ENCODE peak calls at places on chromosome 3, in nine cellular contexts. One of them, this sample, is unnamed.

GRCh38 chr3:142117052-142117451 is 32.3 kb downstream of the TFDP2 start:
- DNase-seq in right atrium auricular region: no peak
- DNase-seq in tibial nerve: no peak
- DNase-seq in breast epithelium: no peak
- DNase-seq in HepG2: peak
- DNase-seq in tibial artery: no peak
- DNase-seq in stomach: no peak
- DNase-seq in endodermal cell: no peak
- DNase-seq in hepatocyte: no peak
- DNase-seq in this sample: no peak

GRCh38 chr3:167318306-167318705 is 61.8 kb downstream of the ZBBX start:
- DNase-seq in tibial artery: no peak
- DNase-seq in stomach: no peak
- DNase-seq in endodermal cell: no peak
- DNase-seq in hepatocyte: no peak
- DNase-seq in breast epithelium: no peak
- DNase-seq in tibial nerve: no peak
- DNase-seq in right atrium auricular region: no peak
- DNase-seq in HepG2: no peak
- DNase-seq in this sample: no peak

GRCh38 chr3:6250167-6250566 is 610.7 kb upstream of the GRM7 start:
- DNase-seq in tibial nerve: no peak
- DNase-seq in stomach: no peak
- DNase-seq in right atrium auricular region: no peak
- DNase-seq in endodermal cell: no peak
- DNase-seq in tibial artery: no peak
- DNase-seq in HepG2: no peak
- DNase-seq in breast epithelium: no peak
- DNase-seq in hepatocyte: no peak
- DNase-seq in this sample: no peak

GRCh38 chr3:45244356-45244755 is 18.3 kb upstream of the TMEM158 start:
- DNase-seq in breast epithelium: no peak
- DNase-seq in HepG2: no peak
- DNase-seq in endodermal cell: no peak
- DNase-seq in tibial nerve: no peak
- DNase-seq in right atrium auricular region: no peak
- DNase-seq in tibial artery: no peak
- DNase-seq in hepatocyte: no peak
- DNase-seq in stomach: no peak
- DNase-seq in this sample: no peak

GRCh38 chr3:109191431-109191830 is 54.9 kb downstream of the C3orf85 start:
- DNase-seq in endodermal cell: no peak
- DNase-seq in right atrium auricular region: no peak
- DNase-seq in stomach: no peak
- DNase-seq in breast epithelium: no peak
- DNase-seq in HepG2: no peak
- DNase-seq in tibial nerve: no peak
- DNase-seq in tibial artery: no peak
- DNase-seq in hepatocyte: no peak
- DNase-seq in this sample: no peak

GRCh38 chr3:64190517-64191515 is 34.5 kb downstream of the PRICKLE2 start:
- DNase-seq in breast epithelium: no peak
- DNase-seq in tibial artery: no peak
- DNase-seq in stomach: no peak
- DNase-seq in tibial nerve: no peak
- DNase-seq in HepG2: no peak
- DNase-seq in hepatocyte: peak
- DNase-seq in endodermal cell: no peak
- DNase-seq in right atrium auricular region: no peak
- DNase-seq in this sample: no peak

GRCh38 chr3:19815805-19816204 is 118.2 kb downstream of the EFHB start:
- DNase-seq in right atrium auricular region: no peak
- DNase-seq in hepatocyte: no peak
- DNase-seq in tibial artery: no peak
- DNase-seq in stomach: no peak
- DNase-seq in tibial nerve: no peak
- DNase-seq in endodermal cell: no peak
- DNase-seq in breast epithelium: no peak
- DNase-seq in HepG2: no peak
- DNase-seq in this sample: no peak

GRCh38 chr3:65971281-65972252 is 67.2 kb downstream of the MAGI1 start:
- DNase-seq in breast epithelium: no peak
- DNase-seq in hepatocyte: peak
- DNase-seq in right atrium auricular region: no peak
- DNase-seq in tibial artery: no peak
- DNase-seq in HepG2: no peak
- DNase-seq in endodermal cell: peak
- DNase-seq in stomach: no peak
- DNase-seq in tibial nerve: no peak
- DNase-seq in this sample: no peak

GRCh38 chr3:72728958-72729467 is 119.2 kb downstream of the SHQ1 start:
- DNase-seq in stomach: no peak
- DNase-seq in right atrium auricular region: no peak
- DNase-seq in tibial nerve: no peak
- DNase-seq in HepG2: peak
- DNase-seq in endodermal cell: peak
- DNase-seq in tibial artery: no peak
- DNase-seq in breast epithelium: no peak
- DNase-seq in hepatocyte: no peak
- DNase-seq in this sample: no peak

GRCh38 chr3:116930786-116931185 is 221.2 kb downstream of the TUSC7 start:
- DNase-seq in stomach: no peak
- DNase-seq in HepG2: no peak
- DNase-seq in breast epithelium: no peak
- DNase-seq in hepatocyte: peak
- DNase-seq in endodermal cell: no peak
- DNase-seq in tibial artery: no peak
- DNase-seq in tibial nerve: no peak
- DNase-seq in right atrium auricular region: no peak
- DNase-seq in this sample: no peak

GRCh38 chr3:66312039-66312438 is 91.2 kb downstream of the SLC25A26 start:
- DNase-seq in right atrium auricular region: no peak
- DNase-seq in stomach: no peak
- DNase-seq in hepatocyte: no peak
- DNase-seq in tibial nerve: no peak
- DNase-seq in HepG2: no peak
- DNase-seq in breast epithelium: no peak
- DNase-seq in tibial artery: no peak
- DNase-seq in endodermal cell: no peak
- DNase-seq in this sample: no peak

GRCh38 chr3:61563614-61564404 is 2.4 kb downstream of the PTPRG start:
- DNase-seq in stomach: no peak
- DNase-seq in hepatocyte: peak
- DNase-seq in endodermal cell: peak
- DNase-seq in right atrium auricular region: no peak
- DNase-seq in tibial artery: no peak
- DNase-seq in breast epithelium: no peak
- DNase-seq in tibial nerve: peak
- DNase-seq in HepG2: no peak
- DNase-seq in this sample: no peak

GRCh38 chr3:163877805-163878204 is 1200.5 kb downstream of the SI start:
- DNase-seq in tibial artery: no peak
- DNase-seq in tibial nerve: no peak
- DNase-seq in breast epithelium: no peak
- DNase-seq in right atrium auricular region: no peak
- DNase-seq in HepG2: no peak
- DNase-seq in endodermal cell: no peak
- DNase-seq in stomach: no peak
- DNase-seq in hepatocyte: no peak
- DNase-seq in this sample: no peak

GRCh38 chr3:163878396-163878795 is 1199.9 kb downstream of the SI start:
- DNase-seq in breast epithelium: no peak
- DNase-seq in tibial artery: no peak
- DNase-seq in HepG2: no peak
- DNase-seq in right atrium auricular region: no peak
- DNase-seq in tibial nerve: no peak
- DNase-seq in hepatocyte: no peak
- DNase-seq in endodermal cell: peak
- DNase-seq in stomach: no peak
- DNase-seq in this sample: no peak

DNA sequence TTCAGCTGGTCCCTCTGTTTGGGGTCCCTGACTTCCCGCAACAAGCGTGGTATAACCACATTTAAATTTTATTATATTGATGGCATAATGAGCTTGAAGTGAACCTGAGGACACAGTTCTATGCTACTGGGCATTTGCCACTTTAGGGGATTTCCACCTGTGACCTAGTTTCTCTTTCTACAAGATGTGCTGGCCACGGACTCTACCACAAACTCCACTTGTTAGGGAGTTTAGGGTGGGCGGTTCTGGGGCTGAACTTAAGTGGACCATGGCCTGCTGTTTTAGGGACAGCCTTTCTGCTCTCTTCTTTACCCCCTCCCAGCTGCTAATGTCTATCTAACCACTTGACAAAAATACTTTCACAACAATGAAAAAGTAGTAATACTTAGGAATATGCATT is 1199.1 kb downstream of the SI start:
- DNase-seq in tibial nerve: no peak
- DNase-seq in endodermal cell: no peak
- DNase-seq in HepG2: no peak
- DNase-seq in stomach: no peak
- DNase-seq in right atrium auricular region: no peak
- DNase-seq in hepatocyte: no peak
- DNase-seq in breast epithelium: no peak
- DNase-seq in tibial artery: no peak
- DNase-seq in this sample: no peak
- TF ChIP-seq CTCF in tibial nerve: no peak
- TF ChIP-seq CTCF in endodermal cell: no peak
- TF ChIP-seq CTCF in HepG2: no peak
- TF ChIP-seq CTCF in stomach: no peak
- TF ChIP-seq CTCF in right atrium auricular region: no peak
- TF ChIP-seq CTCF in hepatocyte: no peak
- TF ChIP-seq CTCF in breast epithelium: no peak
- TF ChIP-seq CTCF in tibial artery: no peak
- TF ChIP-seq CTCF in this sample: no peak

GRCh38 chr3:42214565-42215283 is 51.3 kb downstream of the CCK start:
- DNase-seq in endodermal cell: no peak
- DNase-seq in tibial nerve: no peak
- DNase-seq in right atrium auricular region: no peak
- DNase-seq in stomach: no peak
- DNase-seq in tibial artery: no peak
- DNase-seq in hepatocyte: no peak
- DNase-seq in HepG2: no peak
- DNase-seq in breast epithelium: no peak
- DNase-seq in this sample: no peak

GRCh38 chr3:42213417-42213816 is 52.6 kb downstream of the CCK start:
- DNase-seq in endodermal cell: peak
- DNase-seq in hepatocyte: no peak
- DNase-seq in right atrium auricular region: no peak
- DNase-seq in tibial nerve: no peak
- DNase-seq in tibial artery: no peak
- DNase-seq in HepG2: no peak
- DNase-seq in breast epithelium: no peak
- DNase-seq in stomach: peak
- DNase-seq in this sample: no peak

GRCh38 chr3:42216302-42216701 is 49.7 kb downstream of the CCK start:
- DNase-seq in tibial artery: no peak
- DNase-seq in breast epithelium: no peak
- DNase-seq in right atrium auricular region: no peak
- DNase-seq in hepatocyte: no peak
- DNase-seq in stomach: no peak
- DNase-seq in HepG2: no peak
- DNase-seq in endodermal cell: no peak
- DNase-seq in tibial nerve: no peak
- DNase-seq in this sample: no peak

GRCh38 chr3:42216820-42217416 is 49.1 kb downstream of the CCK start:
- DNase-seq in tibial artery: no peak
- DNase-seq in endodermal cell: no peak
- DNase-seq in tibial nerve: no peak
- DNase-seq in HepG2: no peak
- DNase-seq in breast epithelium: no peak
- DNase-seq in right atrium auricular region: no peak
- DNase-seq in hepatocyte: no peak
- DNase-seq in stomach: no peak
- DNase-seq in this sample: no peak

DNA sequence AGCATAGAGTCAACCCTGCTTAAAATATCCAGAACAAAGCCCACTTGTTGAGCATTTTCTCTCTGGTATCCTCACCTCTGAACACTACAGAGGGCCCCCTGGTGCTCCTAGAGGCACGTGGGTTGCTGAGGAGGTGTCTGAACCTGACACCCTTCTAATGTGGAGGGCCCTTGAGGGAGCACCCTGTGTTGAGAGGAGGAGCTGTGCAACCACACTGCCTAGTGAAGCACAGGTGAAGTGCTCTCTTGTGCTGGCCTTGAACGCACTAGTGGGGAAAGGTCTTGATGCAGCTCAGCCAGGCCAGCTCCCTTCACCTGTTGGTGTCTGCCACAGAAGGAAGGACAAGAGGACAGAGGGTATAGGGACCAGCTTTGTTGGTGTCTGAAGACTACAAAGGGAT is 51.9 kb downstream of the CCK start:
- DNase-seq in HepG2: no peak
- DNase-seq in tibial nerve: no peak
- DNase-seq in stomach: no peak
- DNase-seq in breast epithelium: no peak
- DNase-seq in hepatocyte: no peak
- DNase-seq in right atrium auricular region: no peak
- DNase-seq in tibial artery: no peak
- DNase-seq in endodermal cell: peak
- DNase-seq in this sample: no peak
- H3K27ac ChIP-seq in HepG2: no peak
- H3K27ac ChIP-seq in tibial nerve: no peak
- H3K27ac ChIP-seq in stomach: no peak
- H3K27ac ChIP-seq in breast epithelium: no peak
- H3K27ac ChIP-seq in hepatocyte: no peak
- H3K27ac ChIP-seq in right atrium auricular region: no peak
- H3K27ac ChIP-seq in tibial artery: no peak
- H3K27ac ChIP-seq in endodermal cell: no peak
- H3K27ac ChIP-seq in this sample: no peak

GRCh38 chr3:47406762-47407149 is 25.9 kb downstream of the PTPN23 start:
- DNase-seq in HepG2: no peak
- DNase-seq in tibial nerve: no peak
- DNase-seq in stomach: no peak
- DNase-seq in endodermal cell: no peak
- DNase-seq in hepatocyte: no peak
- DNase-seq in right atrium auricular region: no peak
- DNase-seq in breast epithelium: no peak
- DNase-seq in tibial artery: no peak
- DNase-seq in this sample: no peak
- TF ChIP-seq CTCF in HepG2: peak
- TF ChIP-seq CTCF in tibial nerve: no peak
- TF ChIP-seq CTCF in stomach: no peak
- TF ChIP-seq CTCF in endodermal cell: peak
- TF ChIP-seq CTCF in hepatocyte: peak
- TF ChIP-seq CTCF in right atrium auricular region: no peak
- TF ChIP-seq CTCF in breast epithelium: no peak
- TF ChIP-seq CTCF in tibial artery: no peak
- TF ChIP-seq CTCF in this sample: no peak

DNA sequence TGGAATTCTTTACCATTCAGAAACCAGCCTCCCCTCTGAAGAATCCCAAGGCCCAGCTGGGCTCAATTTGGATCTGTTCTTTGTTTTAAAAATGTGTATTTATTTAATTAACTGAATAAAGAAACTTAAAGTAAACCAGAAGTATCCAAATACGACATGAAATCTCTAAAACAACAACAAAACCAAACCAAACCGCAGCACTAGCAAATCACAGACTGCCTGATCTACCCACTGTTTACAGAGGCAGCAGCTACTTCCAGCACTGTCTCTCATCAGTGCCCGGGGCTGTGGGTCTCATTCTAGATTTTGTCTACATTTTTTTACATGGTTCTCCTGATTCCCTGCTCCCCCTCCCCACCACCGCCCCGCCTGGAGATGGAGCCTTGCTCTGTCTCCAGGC is 2.3 kb downstream of the FLNB start:
- DNase-seq in tibial nerve: no peak
- DNase-seq in tibial artery: no peak
- DNase-seq in right atrium auricular region: no peak
- DNase-seq in endodermal cell: peak
- DNase-seq in stomach: no peak
- DNase-seq in breast epithelium: no peak
- DNase-seq in hepatocyte: peak
- DNase-seq in HepG2: no peak
- DNase-seq in this sample: no peak
- H3K27ac ChIP-seq in tibial nerve: peak
- H3K27ac ChIP-seq in tibial artery: peak
- H3K27ac ChIP-seq in right atrium auricular region: peak
- H3K27ac ChIP-seq in endodermal cell: no peak
- H3K27ac ChIP-seq in stomach: peak
- H3K27ac ChIP-seq in breast epithelium: peak
- H3K27ac ChIP-seq in hepatocyte: peak
- H3K27ac ChIP-seq in HepG2: peak
- H3K27ac ChIP-seq in this sample: peak

This sample was measured in ascending aorta.